ENCODE peak calls at places on chromosomes 3 and 15, in five cellular contexts. One of them, this sample, is unnamed.

GRCh38 chr15:66187271-66187670 is 66.3 kb downstream of the MEGF11 start:
- ATAC-seq in stimulated activated memory B cell treated with anti-CD40 and anti-IgM and Interleukin-4, amounts not matched to agents 10 μg/mL and 1 μg/mL and 100 μg/mL, for 72 hours: no peak
- ATAC-seq in A549: no peak
- ATAC-seq in heart right ventricle: no peak
- ATAC-seq in Right ventricle myocardium inferior: no peak
- ATAC-seq in this sample: no peak

GRCh38 chr3:16906679-16907078 is 21.9 kb downstream of the PLCL2 start:
- ATAC-seq in stimulated activated memory B cell treated with anti-CD40 and anti-IgM and Interleukin-4, amounts not matched to agents 10 μg/mL and 1 μg/mL and 100 μg/mL, for 72 hours: no peak
- ATAC-seq in A549: no peak
- ATAC-seq in heart right ventricle: peak
- ATAC-seq in Right ventricle myocardium inferior: no peak
- ATAC-seq in this sample: no peak

GRCh38 chr3:149314807-149315578 is 18.4 kb downstream of the TM4SF18 start:
- ATAC-seq in stimulated activated memory B cell treated with anti-CD40 and anti-IgM and Interleukin-4, amounts not matched to agents 10 μg/mL and 1 μg/mL and 100 μg/mL, for 72 hours: no peak
- ATAC-seq in A549: peak
- ATAC-seq in heart right ventricle: peak
- ATAC-seq in Right ventricle myocardium inferior: peak
- ATAC-seq in this sample: no peak

GRCh38 chr15:48005921-48006541 is 114.8 kb upstream of the SLC24A5 start:
- ATAC-seq in stimulated activated memory B cell treated with anti-CD40 and anti-IgM and Interleukin-4, amounts not matched to agents 10 μg/mL and 1 μg/mL and 100 μg/mL, for 72 hours: no peak
- ATAC-seq in A549: no peak
- ATAC-seq in heart right ventricle: no peak
- ATAC-seq in Right ventricle myocardium inferior: no peak
- ATAC-seq in this sample: peak

GRCh38 chr15:94231728-94232086 is 346 bp downstream of the MCTP2 start:
- ATAC-seq in stimulated activated memory B cell treated with anti-CD40 and anti-IgM and Interleukin-4, amounts not matched to agents 10 μg/mL and 1 μg/mL and 100 μg/mL, for 72 hours: peak
- ATAC-seq in A549: no peak
- ATAC-seq in heart right ventricle: no peak
- ATAC-seq in Right ventricle myocardium inferior: no peak
- ATAC-seq in this sample: peak

GRCh38 chr3:123143669-123144411 is 57.9 kb upstream of the SEC22A start:
- ATAC-seq in stimulated activated memory B cell treated with anti-CD40 and anti-IgM and Interleukin-4, amounts not matched to agents 10 μg/mL and 1 μg/mL and 100 μg/mL, for 72 hours: no peak
- ATAC-seq in A549: peak
- ATAC-seq in heart right ventricle: no peak
- ATAC-seq in Right ventricle myocardium inferior: no peak
- ATAC-seq in this sample: no peak

GRCh38 chr15:73624530-73624929 is 8.7 kb downstream of the NPTN start:
- ATAC-seq in stimulated activated memory B cell treated with anti-CD40 and anti-IgM and Interleukin-4, amounts not matched to agents 10 μg/mL and 1 μg/mL and 100 μg/mL, for 72 hours: no peak
- ATAC-seq in A549: no peak
- ATAC-seq in heart right ventricle: no peak
- ATAC-seq in Right ventricle myocardium inferior: peak
- ATAC-seq in this sample: no peak

GRCh38 chr3:171786997-171787396 is 23.3 kb downstream of the PLD1 start:
- ATAC-seq in stimulated activated memory B cell treated with anti-CD40 and anti-IgM and Interleukin-4, amounts not matched to agents 10 μg/mL and 1 μg/mL and 100 μg/mL, for 72 hours: no peak
- ATAC-seq in A549: no peak
- ATAC-seq in heart right ventricle: no peak
- ATAC-seq in Right ventricle myocardium inferior: no peak
- ATAC-seq in this sample: no peak

GRCh38 chr3:150751781-150752263 is 11.1 kb downstream of the SIAH2 start:
- ATAC-seq in stimulated activated memory B cell treated with anti-CD40 and anti-IgM and Interleukin-4, amounts not matched to agents 10 μg/mL and 1 μg/mL and 100 μg/mL, for 72 hours: no peak
- ATAC-seq in A549: no peak
- ATAC-seq in heart right ventricle: no peak
- ATAC-seq in Right ventricle myocardium inferior: no peak
- ATAC-seq in this sample: no peak